ENCODE peak calls at places on chromosome 13, in five cellular contexts. T is activated naive CD8-positive, alpha-beta T cell treated with anti-CD3 and anti-CD28 coated beads, Interleukin-2, amount 50 U/mL, for 16 hours; Y is AG08396; H is H7; F is thoracic aorta. B is an unnamed sample.

GRCh38 chr13:86856996-86857395 is 814.2 kb upstream of the SLITRK5 start:
- DNase-seq in T (no peak), Y (no peak), H (no peak), F (no peak), B (no peak)

GRCh38 chr13:76894401-76895110 is 8.4 kb upstream of the KCTD12 start:
- DNase-seq in T (no peak), Y (no peak), H (no peak), F (no peak), B (no peak)

GRCh38 chr13:45335397-45336024 is 5.5 kb downstream of the TPT1 start:
- DNase-seq in T (no peak), Y (no peak), H (no peak), F (no peak), B (no peak)

GRCh38 chr13:59946924-59947323 is 216.8 kb downstream of the DIAPH3 start:
- DNase-seq in T (no peak), Y (peak; percentile 6), H (no peak), F (no peak), B (no peak)

GRCh38 chr13:29484236-29484635 is 111.3 kb downstream of the SLC7A1 start:
- DNase-seq in T (no peak), Y (no peak), H (peak; percentile 72), F (no peak), B (no peak)

GRCh38 chr13:104460553-104460952 is 1394.3 kb upstream of the SLC10A2 start:
- DNase-seq in T (no peak), Y (no peak), H (no peak), F (no peak), B (no peak)

GRCh38 chr13:40537146-40537895 is 129.1 kb downstream of the FOXO1 start:
- DNase-seq in T (no peak), Y (no peak), H (peak; percentile 33), F (no peak), B (no peak)

GRCh38 chr13:30806784-30807183 is 71.4 kb downstream of the ALOX5AP start:
- DNase-seq in T (no peak), Y (peak; percentile 71), H (no peak), F (no peak), B (no peak)

GRCh38 chr13:93765811-93766210 is 539.2 kb downstream of the GPC6 start:
- DNase-seq in T (no peak), Y (no peak), H (no peak), F (no peak), B (no peak)

GRCh38 chr13:34469212-34469983 is 472.7 kb upstream of the NBEA start:
- DNase-seq in T (no peak), Y (no peak), H (no peak), F (no peak), B (no peak)

GRCh38 chr13:42041684-42042035 is 6.8 kb upstream of the DGKH start:
- DNase-seq in T (no peak), Y (peak; percentile 77), H (peak; percentile 70), F (peak; percentile 2), B (peak; percentile 23)

GRCh38 chr13:30224732-30225131 is 82.6 kb downstream of the KATNAL1 start:
- DNase-seq in T (no peak), Y (no peak), H (no peak), F (no peak), B (no peak)

GRCh38 chr13:70424428-70424827 is 316.2 kb upstream of the KLHL1 start:
- DNase-seq in T (no peak), Y (no peak), H (peak; percentile 1), F (no peak), B (no peak)

GRCh38 chr13:31399690-31400089 is 199.9 kb downstream of the B3GLCT start:
- DNase-seq in T (no peak), Y (no peak), H (no peak), F (no peak), B (no peak)

GRCh38 chr13:112014857-112015256 is 52.1 kb upstream of the SOX1 start:
- DNase-seq in T (no peak), Y (no peak), H (no peak), F (no peak), B (no peak)

B was measured in midbrain.